ENCODE peak calls at places on chromosomes 13 and 19, in nine cellular contexts. N is NCI-H1092 treated with DMSO at 0.1 percent for 48 hours; B is heart right ventricle; E is T-cell; W is GM23338; G is fibroblast of lung; D is IMR-90; R is activated CD4-positive, alpha-beta T cell treated with anti-CD3 and anti-CD28 coated beads, Interleukin-2, amount 10 ng/mL, durations not matched to agents 7 days and 5 days; T is dorsolateral prefrontal cortex. O is an unnamed sample.

GRCh38 chr19:45676851-45677263 is 8.8 kb downstream of the GIPR start:
- DNase-seq in T (no peak), W (peak), E (peak), B (no peak), N (no peak), D (no peak), G (no peak), R (peak), O (peak)

GRCh38 chr13:48892311-48892710 is 83.4 kb upstream of the FNDC3A start:
- DNase-seq in B (no peak), G (peak), E (no peak), R (no peak), W (no peak), N (no peak), D (peak), T (no peak), O (peak)

GRCh38 chr19:33675501-33676124 is 53.9 kb downstream of the CHST8 start:
- DNase-seq in E (no peak), T (peak), D (no peak), R (no peak), W (no peak), G (no peak), N (no peak), B (no peak), O (no peak)

GRCh38 chr19:4304509-4305252 is at the start of gene FSD1:
- DNase-seq in B (peak), E (peak), N (peak), G (peak), D (peak), R (peak), W (peak), T (no peak), O (peak)

GRCh38 chr19:20664917-20665781 is 3.8 kb upstream of the ZNF626 start:
- DNase-seq in D (no peak), E (no peak), R (no peak), T (no peak), N (no peak), B (peak), G (peak), W (peak), O (peak)

GRCh38 chr19:4191044-4191443 is 8.6 kb downstream of the ANKRD24 start:
- DNase-seq in D (no peak), R (no peak), G (no peak), E (no peak), N (peak), W (no peak), T (no peak), B (no peak), O (no peak)

GRCh38 chr19:58522709-58523108 is 3.1 kb upstream of the ZBTB45 start:
- DNase-seq in D (no peak), N (no peak), B (no peak), W (no peak), E (no peak), R (no peak), G (no peak), T (no peak), O (no peak)

GRCh38 chr19:16127080-16127479 is 15.4 kb downstream of the RAB8A start:
- DNase-seq in N (no peak), G (no peak), T (no peak), D (no peak), E (no peak), R (no peak), B (no peak), W (no peak), O (no peak)

GRCh38 chr19:4474504-4475136 is 2.5 kb downstream of the HDGFL2 start:
- DNase-seq in B (no peak), R (peak), G (peak), N (peak), T (no peak), W (peak), E (no peak), D (peak), O (peak)

GRCh38 chr13:113110048-113110851 is 4.7 kb downstream of the F7 start:
- DNase-seq in D (no peak), E (no peak), N (no peak), T (peak), B (no peak), R (no peak), G (peak), W (peak), O (no peak)

GRCh38 chr19:37979547-37980082 is 72.6 kb downstream of the SIPA1L3 start:
- DNase-seq in B (no peak), W (no peak), G (peak), T (no peak), D (no peak), N (no peak), R (no peak), E (no peak), O (no peak)

GRCh38 chr13:36275190-36276002 is 22.2 kb downstream of the CCDC169 start:
- DNase-seq in W (peak), R (peak), N (peak), G (peak), D (peak), B (no peak), T (no peak), E (no peak), O (peak)

GRCh38 chr19:17026041-17026658 is 460 bp downstream of the CPAMD8 start:
- DNase-seq in B (no peak), D (no peak), G (no peak), R (no peak), W (peak), E (peak), N (no peak), T (no peak), O (no peak)